ENCODE peak calls at places on chromosomes 7 and 10, in four cellular contexts. E is HL-60, Z is GM12878, V is H1. X is an unnamed sample.

GRCh38 chr10:44397476-44398225 is 12.8 kb upstream of the CXCL12 start:
- DNase-seq in E (no peak), Z (no peak), V (no peak), X (no peak)

GRCh38 chr7:92244803-92245486 is 769 bp downstream of the KRIT1 start:
- DNase-seq in E (peak), Z (no peak), V (no peak), X (no peak)

GRCh38 chr10:21403256-21404015 is 122.0 kb downstream of the SKIDA1 start:
- DNase-seq in E (no peak), Z (no peak), V (no peak), X (no peak)

GRCh38 chr7:108442039-108442568 is 14.1 kb downstream of the NRCAM start:
- DNase-seq in E (no peak), Z (no peak), V (no peak), X (no peak)

GRCh38 chr10:43384252-43385221 is 13.1 kb downstream of the FXYD4 start:
- DNase-seq in E (peak), Z (no peak), V (no peak), X (no peak)

GRCh38 chr7:85078181-85078580 is 108.7 kb downstream of the SEMA3D start:
- DNase-seq in E (no peak), Z (no peak), V (no peak), X (no peak)

GRCh38 chr10:117262296-117263293 is 21.7 kb downstream of the SLC18A2 start:
- DNase-seq in E (no peak), Z (no peak), V (no peak), X (peak)

GRCh38 chr7:16433568-16434122 is 12.3 kb upstream of the CRPPA start:
- DNase-seq in E (no peak), Z (no peak), V (no peak), X (peak)

GRCh38 chr7:44279731-44280505 is 45.5 kb downstream of the CAMK2B start:
- DNase-seq in E (no peak), Z (no peak), V (no peak), X (peak)

GRCh38 chr10:1737222-1738061 is at the start of gene ADARB2:
- DNase-seq in E (no peak), Z (peak), V (peak), X (no peak)

GRCh38 chr10:110034596-110034995 is 26.8 kb downstream of the ADD3 start:
- DNase-seq in E (no peak), Z (no peak), V (no peak), X (no peak)

GRCh38 chr10:97072851-97073665 is 112.7 kb downstream of the SLIT1 start:
- DNase-seq in E (peak), Z (peak), V (peak), X (peak)

GRCh38 chr10:59748834-59749233 is 4.4 kb downstream of the MRLN start:
- DNase-seq in E (no peak), Z (no peak), V (no peak), X (no peak)

GRCh38 chr10:59880976-59881510 is 25.3 kb downstream of the CCDC6 start:
- DNase-seq in E (no peak), Z (peak), V (no peak), X (peak)

GRCh38 chr10:91681361-91682276 is 48.7 kb upstream of the PPP1R3C start:
- DNase-seq in E (no peak), Z (no peak), V (no peak), X (no peak)

GRCh38 chr7:70655694-70656093 is 476.2 kb upstream of the GALNT17 start:
- DNase-seq in E (no peak), Z (no peak), V (no peak), X (no peak)

GRCh38 chr7:3359011-3359410 is 58.0 kb downstream of the SDK1 start:
- DNase-seq in E (no peak), Z (no peak), V (no peak), X (no peak)

GRCh38 chr10:127372361-127372760 is 176.0 kb upstream of the INSYN2A start:
- DNase-seq in E (no peak), Z (no peak), V (no peak), X (no peak)

GRCh38 chr10:6406220-6407033 is 173.6 kb downstream of the PRKCQ start:
- DNase-seq in E (no peak), Z (no peak), V (no peak), X (peak)

GRCh38 chr7:155882596-155882995 is 70.3 kb upstream of the SHH start:
- DNase-seq in E (no peak), Z (no peak), V (no peak), X (no peak)
- TF ChIP-seq GABPA in E (no peak), Z (no peak), V (no peak), X (no peak)

GRCh38 chr7:150715738-150716137 is 675 bp upstream of the GIMAP1 start:
- DNase-seq in E (no peak), Z (no peak), V (no peak), X (no peak)

GRCh38 chr7:150717821-150718420 is 1.5 kb downstream of the GIMAP1 start:
- DNase-seq in E (peak), Z (no peak), V (no peak), X (no peak)

GRCh38 chr7:150716368-150716767 is at the start of gene GIMAP1:
- DNase-seq in E (peak), Z (no peak), V (no peak), X (no peak)

GRCh38 chr7:150716939-150717338 is 526 bp downstream of the GIMAP1 start:
- DNase-seq in E (no peak), Z (no peak), V (no peak), X (no peak)

GRCh38 chr7:150715293-150715692 is 1.1 kb upstream of the GIMAP1 start:
- DNase-seq in E (no peak), Z (no peak), V (no peak), X (no peak)
- TF ChIP-seq GABPA in E (no peak), Z (no peak), V (no peak), X (no peak)

DNA sequence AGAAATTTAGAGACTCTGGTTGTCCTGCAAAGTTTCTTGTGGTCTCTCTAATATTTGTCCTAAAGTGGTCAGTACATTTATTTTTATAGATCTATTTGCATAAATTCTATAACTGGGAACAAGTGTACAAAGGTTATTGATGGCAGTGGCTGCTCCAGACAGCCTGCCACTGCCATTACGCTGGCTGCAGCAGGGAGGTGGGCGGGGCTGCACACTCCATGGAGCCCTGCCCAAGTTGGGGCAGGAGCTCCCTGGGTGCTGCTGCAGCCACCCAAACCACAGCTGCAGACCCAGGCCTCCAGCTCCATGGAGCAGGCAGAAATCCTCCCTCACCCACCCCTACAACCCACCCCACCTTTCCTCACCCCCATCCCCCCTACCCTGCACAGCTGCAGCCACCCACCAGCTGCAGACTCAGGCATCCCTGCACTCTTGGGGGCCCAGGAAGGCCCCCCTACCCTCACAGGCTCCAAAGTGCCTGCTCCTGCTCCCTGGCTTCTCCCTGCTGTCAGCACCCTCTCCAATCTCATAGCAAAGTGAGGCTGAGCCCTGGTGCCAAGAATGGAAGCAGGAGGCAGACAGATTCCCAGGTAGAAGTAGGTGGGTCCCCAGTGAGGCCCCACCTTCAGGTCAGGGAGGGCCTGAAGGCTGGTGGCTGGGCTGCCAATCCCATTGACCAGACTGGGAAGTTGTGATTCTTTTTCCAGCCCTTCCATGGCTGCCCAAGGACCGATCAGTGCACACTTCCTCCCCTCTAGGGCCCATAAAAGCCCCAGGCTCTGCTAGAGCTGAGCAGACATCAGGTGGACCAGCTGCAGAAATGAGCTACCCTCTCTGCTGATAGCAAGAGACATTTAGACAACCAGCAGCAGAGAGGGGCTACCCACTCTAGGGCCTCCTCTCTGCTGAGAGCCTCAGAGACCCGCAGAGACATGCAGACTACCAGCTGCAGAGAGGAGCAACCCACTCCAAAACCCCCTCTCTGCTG is 4.8 kb upstream of the CYP3A43 start:
- DNase-seq in E (no peak), Z (no peak), V (no peak), X (no peak)
- TF ChIP-seq GABPA in E (no peak), Z (no peak), V (no peak), X (no peak)

GRCh38 chr7:154505362-154505761 is 453.2 kb downstream of the DPP6 start:
- DNase-seq in E (peak), Z (no peak), V (no peak), X (no peak)
- TF ChIP-seq GABPA in E (no peak), Z (no peak), V (no peak), X (no peak)